ENCODE peak calls at places on chromosomes 5 and 9, in six cellular contexts. B, N, K, Y, V and J are unnamed samples.

GRCh38 chr5:20245432-20245974 is 257.5 kb upstream of the CDH18 start:
- DNase-seq in B (no peak), N (no peak), K (no peak), Y (no peak), V (no peak), J (no peak)

GRCh38 chr5:142769251-142769792 is 855 bp upstream of the ARHGAP26 start:
- DNase-seq in B (peak), N (no peak), K (no peak), Y (no peak), V (peak), J (no peak)

GRCh38 chr9:108816037-108816436 is 39.7 kb downstream of the ACTL7B start:
- DNase-seq in B (peak), N (no peak), K (no peak), Y (no peak), V (no peak), J (peak)

GRCh38 chr5:89756955-89757354 is 652.6 kb downstream of the CETN3 start:
- DNase-seq in B (peak), N (no peak), K (no peak), Y (peak), V (no peak), J (no peak)

GRCh38 chr5:139443766-139444473 is 4.6 kb upstream of the DNAJC18 start:
- DNase-seq in B (no peak), N (no peak), K (no peak), Y (no peak), V (no peak), J (peak)

GRCh38 chr5:177428574-177429217 is 2.2 kb downstream of the GRK6 start:
- DNase-seq in B (no peak), N (no peak), K (no peak), Y (no peak), V (no peak), J (no peak)

GRCh38 chr9:5450360-5451051 is at the start of gene CD274:
- DNase-seq in B (peak), N (peak), K (peak), Y (peak), V (peak), J (peak)

GRCh38 chr5:142969624-142970439 is 199.7 kb downstream of the ARHGAP26 start:
- DNase-seq in B (no peak), N (no peak), K (no peak), Y (no peak), V (no peak), J (no peak)

GRCh38 chr5:116970318-116970717 is 395.7 kb upstream of the SEMA6A start:
- DNase-seq in B (no peak), N (no peak), K (no peak), Y (no peak), V (peak), J (no peak)